ENCODE peak calls at places on chromosomes 3 and 15, in five cellular contexts. X, M, K, Q and Y are unnamed samples.

GRCh38 chr3:26623409-26624208 is 1.0 kb downstream of the LRRC3B start:
- DNase-seq in Q (no peak), K (peak; percentile 45), X (no peak), M (no peak), Y (no peak)

GRCh38 chr3:170117134-170117533 is 64.4 kb downstream of the PHC3 start:
- DNase-seq in K (no peak), M (no peak), X (no peak), Q (peak; percentile 20), Y (no peak)

GRCh38 chr3:123082370-123083065 is 15.7 kb downstream of the PDIA5 start:
- DNase-seq in M (no peak), Q (no peak), X (no peak), K (no peak), Y (no peak)

GRCh38 chr3:145144361-145144760 is 1016.6 kb downstream of the PLOD2 start:
- DNase-seq in M (no peak), X (no peak), K (no peak), Q (no peak), Y (no peak)

GRCh38 chr3:31250116-31250813 is 282.5 kb upstream of the STT3B start:
- DNase-seq in K (no peak), M (no peak), X (no peak), Q (peak; percentile 69), Y (no peak)

GRCh38 chr15:64209680-64210334 is 47.0 kb upstream of the PPIB start:
- DNase-seq in M (peak; percentile 35), K (no peak), Q (peak; percentile 35), X (peak; percentile 17), Y (no peak)

GRCh38 chr3:65896321-65896720 is 142.4 kb downstream of the MAGI1 start:
- DNase-seq in M (no peak), X (no peak), K (no peak), Q (no peak), Y (no peak)

GRCh38 chr3:126523745-126524428 is at the start of gene CHST13:
- DNase-seq in K (peak; percentile 62), X (no peak), Q (peak; percentile 11), M (peak; percentile 55), Y (no peak)

GRCh38 chr3:2944628-2945027 is 165.5 kb downstream of the IL5RA start:
- DNase-seq in M (no peak), Q (no peak), X (no peak), K (no peak), Y (no peak)

GRCh38 chr3:72137865-72138861 is 353.2 kb upstream of the PROK2 start:
- DNase-seq in Q (no peak), X (no peak), K (no peak), M (no peak), Y (no peak)

GRCh38 chr15:97993310-97993738 is 32.8 kb downstream of the ARRDC4 start:
- DNase-seq in M (peak; percentile 51), Q (no peak), X (no peak), K (no peak), Y (no peak)

GRCh38 chr3:130470132-130470531 is 46.8 kb upstream of the COL6A6 start:
- DNase-seq in K (no peak), X (no peak), Q (peak; percentile 56), M (no peak), Y (no peak)

GRCh38 chr3:184183679-184184078 is 2.3 kb upstream of the ABCF3 start:
- DNase-seq in M (no peak), X (no peak), K (no peak), Q (no peak), Y (no peak)

GRCh38 chr3:124510290-124510689 is 220.0 kb upstream of the UMPS start:
- DNase-seq in M (no peak), K (no peak), X (no peak), Q (peak; percentile 91), Y (no peak)

GRCh38 chr3:51024765-51025681 is 350.3 kb downstream of the DOCK3 start:
- DNase-seq in K (peak; percentile 49), M (no peak), Q (no peak), X (no peak), Y (no peak)

GRCh38 chr15:25342629-25343028 is 96.2 kb downstream of the UBE3A start:
- DNase-seq in M (no peak), K (no peak), Q (no peak), X (no peak), Y (no peak)

GRCh38 chr3:35648347-35648746 is 9.0 kb downstream of the ARPP21 start:
- DNase-seq in K (peak; percentile 63), X (no peak), Q (no peak), M (no peak), Y (no peak)

GRCh38 chr3:117553461-117553860 is 843.9 kb downstream of the TUSC7 start:
- DNase-seq in M (no peak), X (no peak), K (no peak), Q (peak; percentile 72), Y (no peak)

GRCh38 chr15:83112233-83112958 is 5.0 kb downstream of the TM6SF1 start:
- DNase-seq in K (no peak), M (no peak), X (no peak), Q (no peak), Y (no peak)

GRCh38 chr3:30114918-30115317 is 491.5 kb upstream of the TGFBR2 start:
- DNase-seq in Q (no peak), K (no peak), X (no peak), M (no peak), Y (no peak)

GRCh38 chr3:12961007-12961725 is 112.1 kb downstream of the IQSEC1 start:
- DNase-seq in Q (no peak), M (no peak), K (peak; percentile 35), X (no peak), Y (no peak)

GRCh38 chr3:18124501-18124900 is 300.6 kb downstream of the SATB1 start:
- DNase-seq in X (no peak), K (no peak), M (peak; percentile 45), Q (peak; percentile 85), Y (no peak)

GRCh38 chr3:149620291-149621020 is 37.4 kb downstream of the WWTR1 start:
- DNase-seq in Q (no peak), X (no peak), M (no peak), K (no peak), Y (no peak)

GRCh38 chr3:69118555-69118954 is 3.8 kb downstream of the LMOD3 start:
- DNase-seq in K (no peak), X (no peak), M (no peak), Q (no peak), Y (no peak)

GRCh38 chr3:64975138-64975537 is 287.3 kb upstream of the ADAMTS9 start:
- DNase-seq in X (no peak), K (no peak), M (no peak), Q (peak; percentile 57), Y (no peak)